ENCODE peak calls at places on chromosomes 11 and 22, in ten cellular contexts. A is uterus; C is hepatocyte; J is cardiac muscle cell; D is body of pancreas; Y is K562; N is naive thymus-derived CD4-positive, alpha-beta T cell; K is PC-3; Q is breast epithelium; P is fibroblast of lung. W is an unnamed sample.

GRCh38 chr11:24134879-24135588 is 361.8 kb upstream of the LUZP2 start:
- DNase-seq in A (no peak), C (no peak), J (no peak), D (no peak), Y (no peak), N (no peak), K (no peak), Q (no peak), P (no peak), W (no peak)

GRCh38 chr11:6414874-6415328 is 4.0 kb downstream of the APBB1 start:
- DNase-seq in A (no peak), C (no peak), J (no peak), D (no peak), Y (no peak), N (no peak), K (no peak), Q (no peak), P (no peak), W (no peak)

GRCh38 chr11:19080579-19080993 is 20.1 kb upstream of the MRGPRX2 start:
- DNase-seq in A (no peak), C (peak; percentile 25), J (peak; percentile 82), D (peak; percentile 86), Y (no peak), N (no peak), K (peak; percentile 95), Q (peak; percentile 77), P (peak; percentile 94), W (no peak)

GRCh38 chr11:34354782-34355181 is 3.0 kb downstream of the ABTB2 start:
- DNase-seq in A (no peak), C (no peak), J (no peak), D (no peak), Y (no peak), N (no peak), K (peak; percentile 27), Q (no peak), P (peak; percentile 43), W (no peak)

GRCh38 chr11:112903310-112903709 is 57.9 kb upstream of the NCAM1 start:
- DNase-seq in A (no peak), C (no peak), J (no peak), D (no peak), Y (no peak), N (no peak), K (no peak), Q (no peak), P (no peak), W (no peak)

GRCh38 chr11:78868563-78868962 is 293.9 kb upstream of the NARS2 start:
- DNase-seq in A (no peak), C (no peak), J (no peak), D (no peak), Y (no peak), N (no peak), K (no peak), Q (no peak), P (no peak), W (no peak)

GRCh38 chr11:125372911-125373310 is 123.2 kb downstream of the FEZ1 start:
- DNase-seq in A (no peak), C (no peak), J (no peak), D (no peak), Y (no peak), N (no peak), K (no peak), Q (no peak), P (no peak), W (peak; percentile 18)

GRCh38 chr22:37801946-37802309 is 5.8 kb upstream of the GCAT start:
- DNase-seq in A (no peak), C (peak; percentile 65), J (no peak), D (peak; percentile 52), Y (no peak), N (no peak), K (no peak), Q (no peak), P (no peak), W (no peak)

GRCh38 chr11:64923151-64923661 is 1.3 kb upstream of the PPP2R5B start:
- DNase-seq in A (peak; percentile 32), C (no peak), J (no peak), D (no peak), Y (no peak), N (no peak), K (no peak), Q (no peak), P (no peak), W (peak; percentile 50)
- H3K27ac ChIP-seq in A (peak overlapping the region; percentile 94), C (no peak overlapping the region), J (no peak overlapping the region), D (no peak overlapping the region), Y (no peak overlapping the region), N (peak overlapping the region; percentile 81), K (no peak overlapping the region), Q (peak overlapping the region; percentile 96), P (no peak overlapping the region), W (no peak overlapping the region)

GRCh38 chr11:73217131-73217809 is 811 bp upstream of the P2RY2 start:
- DNase-seq in A (no peak), C (no peak), J (no peak), D (peak; percentile 37), Y (no peak), N (no peak), K (no peak), Q (no peak), P (no peak), W (peak; percentile 74)

GRCh38 chr11:73218106-73218829 is at the start of gene P2RY2:
- DNase-seq in A (no peak), C (peak; percentile 84), J (peak; percentile 31), D (peak; percentile 78), Y (no peak), N (no peak), K (peak; percentile 81), Q (peak; percentile 53), P (peak; percentile 38), W (peak; percentile 92)

GRCh38 chr11:73217810-73218105 is 323 bp upstream of the P2RY2 start:
- DNase-seq in A (no peak), C (no peak), J (no peak), D (no peak), Y (no peak), N (no peak), K (no peak), Q (no peak), P (no peak), W (no peak)

GRCh38 chr11:73219396-73220285 is 1.6 kb downstream of the P2RY2 start:
- DNase-seq in A (no peak), C (no peak), J (no peak), D (no peak), Y (no peak), N (no peak), K (no peak), Q (no peak), P (no peak), W (peak; percentile 28)

GRCh38 chr11:73218830-73219215 is 742 bp downstream of the P2RY2 start:
- DNase-seq in A (no peak), C (no peak), J (no peak), D (no peak), Y (no peak), N (no peak), K (no peak), Q (no peak), P (no peak), W (no peak)
- H3K4me3 ChIP-seq in A (peak overlapping the region; percentile 40), C (peak overlapping the region; percentile 35), J (peak overlapping the region; percentile 25), D (no peak overlapping the region), Y (no peak overlapping the region), N (no peak overlapping the region), K (peak overlapping the region; percentile 79), Q (peak overlapping the region; percentile 56), P (no peak overlapping the region), W (peak overlapping the region; percentile 37)

DNA sequence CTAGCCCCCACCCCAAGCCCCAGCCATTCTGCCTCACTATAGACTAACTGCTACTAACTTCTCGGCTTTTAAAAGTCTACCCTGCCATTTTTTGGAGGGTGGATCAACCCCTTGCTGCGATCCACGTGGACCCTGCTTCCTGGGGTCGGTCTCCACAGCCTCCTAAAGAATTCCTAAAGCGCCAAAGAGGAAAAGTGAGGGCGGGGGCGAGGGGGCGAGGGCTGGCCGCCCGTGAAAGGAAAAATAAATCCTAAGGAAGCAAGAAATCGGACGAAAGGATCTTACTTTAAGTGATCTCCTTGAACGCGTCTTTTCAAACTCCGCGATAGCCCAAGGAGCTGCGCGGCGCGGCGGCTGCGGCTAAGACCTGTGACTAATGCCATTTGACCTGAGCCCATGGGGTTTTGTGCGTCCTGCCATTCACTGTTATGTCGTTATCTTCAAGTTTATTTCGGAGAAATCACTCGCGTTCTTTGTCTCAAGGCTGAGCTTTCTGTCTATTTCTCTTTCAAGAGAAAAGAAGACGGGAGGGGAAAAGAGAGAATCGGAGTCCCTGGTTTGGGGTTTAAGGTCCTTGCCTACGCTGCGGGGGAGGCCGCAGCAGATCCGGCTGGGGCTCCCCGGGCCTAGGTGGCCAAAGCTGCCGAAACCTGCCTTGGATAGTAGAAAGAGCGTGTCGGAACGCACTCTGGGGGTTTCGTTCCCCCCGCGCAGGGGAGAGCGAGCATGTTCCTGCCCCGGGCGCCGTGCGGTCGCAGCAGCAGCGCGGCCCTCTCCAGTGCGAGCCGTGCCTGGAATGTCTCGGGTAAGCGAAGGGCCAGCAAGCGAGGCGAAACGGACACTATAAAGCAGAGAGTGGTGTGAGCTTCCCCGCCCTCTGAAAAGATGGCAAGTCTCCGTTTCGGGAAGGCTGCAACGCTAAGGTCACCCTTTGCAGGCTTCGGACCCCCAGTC is 2.8 kb upstream of the DBX1 start:
- DNase-seq in A (no peak), C (peak; percentile 35), J (peak; percentile 27), D (no peak), Y (no peak), N (no peak), K (no peak), Q (no peak), P (peak; percentile 31), W (peak; percentile 78)
- H3K4me1 ChIP-seq in A (no peaks in the 10 kb centered on the region), C (peaks cover 10% of the 10 kb centered on the region), J (peaks cover 7% of the 10 kb centered on the region), D (peaks cover 13% of the 10 kb centered on the region), Y (peaks cover 10% of the 10 kb centered on the region), N (peaks cover 4% of the 10 kb centered on the region), K (no peaks in the 10 kb centered on the region), Q (no peaks in the 10 kb centered on the region), P (no peaks in the 10 kb centered on the region), W (no peaks in the 10 kb centered on the region)

GRCh38 chr11:3944198-3944597 is 88.7 kb downstream of the STIM1 start:
- DNase-seq in A (peak; percentile 47), C (no peak), J (peak; percentile 44), D (no peak), Y (no peak), N (no peak), K (no peak), Q (peak; percentile 36), P (peak; percentile 53), W (peak; percentile 53)

GRCh38 chr11:3947084-3947483 is 91.6 kb downstream of the STIM1 start:
- DNase-seq in A (peak; percentile 65), C (no peak), J (peak; percentile 89), D (no peak), Y (no peak), N (peak; percentile 74), K (no peak), Q (peak; percentile 47), P (peak; percentile 70), W (no peak)

GRCh38 chr11:3949132-3949531 is 93.7 kb downstream of the STIM1 start:
- DNase-seq in A (no peak), C (no peak), J (no peak), D (no peak), Y (no peak), N (no peak), K (no peak), Q (no peak), P (no peak), W (no peak)

GRCh38 chr11:3942956-3943497 is 87.6 kb downstream of the STIM1 start:
- DNase-seq in A (no peak), C (peak; percentile 14), J (peak; percentile 68), D (no peak), Y (no peak), N (no peak), K (no peak), Q (no peak), P (no peak), W (no peak)

DNA sequence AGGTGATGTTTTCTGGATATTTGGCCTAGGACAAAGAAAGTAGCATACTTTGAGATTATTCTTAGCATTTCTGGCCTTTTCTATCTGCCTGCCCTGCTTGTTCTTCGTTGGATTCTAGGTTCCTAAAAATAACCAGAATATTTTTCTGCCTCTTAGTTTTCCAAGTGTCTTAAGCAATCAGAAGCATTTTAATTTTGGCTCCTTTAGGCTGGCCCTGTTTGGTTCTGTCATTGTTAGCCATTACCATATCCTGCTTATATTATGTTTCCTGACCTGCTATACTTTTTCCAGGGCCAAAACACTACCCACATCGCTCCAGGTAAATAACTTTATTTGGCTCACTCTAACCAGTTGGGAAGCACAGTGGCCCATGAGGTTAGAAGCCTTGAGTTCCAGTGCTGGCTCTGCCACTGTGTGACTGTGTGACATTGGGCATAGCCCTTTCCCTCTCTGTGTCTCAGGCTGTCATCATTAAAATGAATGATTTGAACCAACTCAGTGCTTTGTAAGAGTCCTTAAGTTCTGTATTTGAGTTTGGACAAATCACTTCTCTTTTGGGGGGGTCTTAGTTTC is 91.1 kb downstream of the STIM1 start:
- DNase-seq in A (no peak), C (no peak), J (no peak), D (no peak), Y (no peak), N (peak; percentile 13), K (no peak), Q (no peak), P (no peak), W (no peak)
- H3K27ac ChIP-seq in A (peak overlapping the region; percentile 82), C (no peak overlapping the region), J (peak overlapping the region; percentile 69), D (no peak overlapping the region), Y (no peak overlapping the region), N (peak overlapping the region; percentile 65), K (no peak overlapping the region), Q (peak overlapping the region; percentile 85), P (no peak overlapping the region), W (peak overlapping the region; percentile 58)

W was measured in aorta.